ENCODE peak calls at places on chromosomes 1 and 21, in nine cellular contexts. H, P, Y, O, X, R, G, W and T are unnamed samples.

GRCh38 chr1:71638081-71638766 is 557.4 kb upstream of the ZRANB2 start:
- DNase-seq in P (no peak), R (no peak), H (no peak), W (peak; percentile 15), Y (no peak), G (no peak), X (no peak), O (no peak), T (no peak)

GRCh38 chr1:168499094-168500049 is 44.4 kb downstream of the XCL2 start:
- DNase-seq in W (no peak), Y (no peak), P (no peak), X (no peak), O (no peak), G (no peak), R (no peak), H (no peak), T (no peak)

GRCh38 chr1:106755682-106756406 is 300.6 kb upstream of the PRMT6 start:
- DNase-seq in X (no peak), O (no peak), R (peak; percentile 7), W (no peak), G (no peak), P (no peak), H (no peak), Y (no peak), T (no peak)

GRCh38 chr1:221302357-221303147 is 423.3 kb downstream of the HLX start:
- DNase-seq in G (no peak), W (peak; percentile 22), O (no peak), P (no peak), H (no peak), X (no peak), Y (no peak), R (no peak), T (no peak)

GRCh38 chr1:9400425-9401079 is 107.9 kb downstream of the SPSB1 start:
- DNase-seq in G (no peak), W (peak; percentile 34), O (no peak), P (no peak), Y (no peak), H (no peak), R (no peak), X (no peak), T (no peak)

GRCh38 chr21:45536301-45537081 is 5.7 kb downstream of the SLC19A1 start:
- DNase-seq in R (no peak), W (no peak), G (peak; percentile 6), X (no peak), Y (peak; percentile 73), H (no peak), P (peak; percentile 60), O (no peak), T (peak; percentile 7)

GRCh38 chr1:12480748-12481362 is 137.2 kb downstream of the DHRS3 start:
- DNase-seq in X (no peak), W (peak; percentile 84), P (no peak), O (no peak), G (peak; percentile 69), H (no peak), Y (no peak), R (peak; percentile 73), T (no peak)

GRCh38 chr1:222081859-222082258 is 340.0 kb upstream of the DUSP10 start:
- DNase-seq in W (no peak), G (no peak), P (no peak), R (no peak), Y (no peak), X (no peak), O (no peak), H (no peak), T (no peak)

GRCh38 chr1:28173980-28174297 is 2.6 kb downstream of the PTAFR start:
- DNase-seq in W (no peak), H (no peak), Y (no peak), G (no peak), O (no peak), X (no peak), P (no peak), R (no peak), T (no peak)

GRCh38 chr1:184775329-184775728 is 20.7 kb upstream of the EDEM3 start:
- DNase-seq in O (no peak), G (no peak), P (no peak), X (no peak), Y (no peak), R (no peak), W (no peak), H (no peak), T (no peak)

GRCh38 chr1:33387512-33388079 is 43.3 kb downstream of the PHC2 start:
- DNase-seq in G (no peak), H (no peak), R (no peak), W (peak; percentile 95), X (no peak), Y (no peak), O (no peak), P (no peak), T (no peak)

GRCh38 chr21:34883501-34884271 is 165.4 kb downstream of the RUNX1 start:
- DNase-seq in W (no peak), X (no peak), Y (no peak), G (no peak), O (no peak), R (no peak), H (no peak), P (no peak), T (no peak)

GRCh38 chr21:42799948-42800347 is 79.4 kb downstream of the WDR4 start:
- DNase-seq in Y (no peak), O (no peak), R (no peak), P (no peak), X (no peak), H (no peak), G (no peak), W (no peak), T (no peak)
- H3K27me3 ChIP-seq in Y (no peaks in the 10 kb centered on the region), O (no peaks in the 10 kb centered on the region), R (no peaks in the 10 kb centered on the region), P (no peaks in the 10 kb centered on the region), X (no peaks in the 10 kb centered on the region), H (peaks cover 38% of the 10 kb centered on the region), G (no peaks in the 10 kb centered on the region), W (peaks cover 30% of the 10 kb centered on the region), T (no peaks in the 10 kb centered on the region)

GRCh38 chr1:225762444-225762843 is 15.2 kb upstream of the SRP9 start:
- DNase-seq in H (no peak), W (peak; percentile 76), G (no peak), X (no peak), O (no peak), R (no peak), P (no peak), Y (no peak), T (peak; percentile 63)

GRCh38 chr1:225757927-225758460 is 19.6 kb upstream of the SRP9 start:
- DNase-seq in G (no peak), Y (no peak), P (no peak), W (no peak), X (no peak), R (no peak), H (no peak), O (no peak), T (no peak)

GRCh38 chr1:225763815-225764548 is 13.6 kb upstream of the SRP9 start:
- DNase-seq in O (no peak), W (no peak), Y (peak; percentile 54), X (no peak), G (no peak), R (no peak), P (no peak), H (no peak), T (peak; percentile 53)

GRCh38 chr1:225760531-225760930 is 17.1 kb upstream of the SRP9 start:
- DNase-seq in G (no peak), Y (peak; percentile 37), X (no peak), R (no peak), H (no peak), O (no peak), W (no peak), P (no peak), T (no peak)

GRCh38 chr1:225762002-225762441 is 15.6 kb upstream of the SRP9 start:
- DNase-seq in X (no peak), G (no peak), R (no peak), Y (peak; percentile 32), H (no peak), W (peak; percentile 48), O (no peak), P (no peak), T (peak; percentile 26)
- H3K4me1 ChIP-seq in X (peaks cover 10% of the 10 kb centered on the region), G (peaks cover 15% of the 10 kb centered on the region), R (peaks cover 21% of the 10 kb centered on the region), Y (peaks cover 47% of the 10 kb centered on the region), H (peaks cover 5% of the 10 kb centered on the region), W (peaks cover 21% of the 10 kb centered on the region), O (no peaks in the 10 kb centered on the region), P (peaks cover 41% of the 10 kb centered on the region), T (peaks cover 28% of the 10 kb centered on the region)

GRCh38 chr1:58786927-58787245 is 3.0 kb upstream of the JUN start:
- DNase-seq in X (no peak), W (no peak), P (no peak), G (no peak), R (no peak), O (no peak), H (no peak), Y (no peak), T (no peak)

GRCh38 chr1:58785424-58786058 is 1.7 kb upstream of the JUN start:
- DNase-seq in W (no peak), R (peak; percentile 81), P (peak; percentile 87), G (peak; percentile 68), O (no peak), H (no peak), X (no peak), Y (no peak), T (peak; percentile 6)

GRCh38 chr1:58784758-58785423 is 1.0 kb upstream of the JUN start:
- DNase-seq in H (peak; percentile 55), R (peak; percentile 83), Y (peak; percentile 97), O (no peak), X (no peak), W (peak; percentile 97), G (peak; percentile 89), P (peak; percentile 96), T (peak; percentile 77)

GRCh38 chr1:58788259-58788658 is 4.4 kb upstream of the JUN start:
- DNase-seq in H (no peak), R (no peak), G (no peak), X (no peak), Y (no peak), P (no peak), W (no peak), O (no peak), T (no peak)

GRCh38 chr1:58786184-58786926 is 2.5 kb upstream of the JUN start:
- DNase-seq in G (no peak), W (peak; percentile 43), X (no peak), P (no peak), O (no peak), H (no peak), Y (no peak), R (no peak), T (no peak)
- H3K4me3 ChIP-seq in G (no peak overlapping the region), W (peak overlapping the region; percentile 83), X (no peak overlapping the region), P (peak overlapping the region; percentile 79), O (no peak overlapping the region), H (no peak overlapping the region), Y (peak overlapping the region; percentile 88), R (peak overlapping the region; percentile 84), T (no peak overlapping the region)

DNA sequence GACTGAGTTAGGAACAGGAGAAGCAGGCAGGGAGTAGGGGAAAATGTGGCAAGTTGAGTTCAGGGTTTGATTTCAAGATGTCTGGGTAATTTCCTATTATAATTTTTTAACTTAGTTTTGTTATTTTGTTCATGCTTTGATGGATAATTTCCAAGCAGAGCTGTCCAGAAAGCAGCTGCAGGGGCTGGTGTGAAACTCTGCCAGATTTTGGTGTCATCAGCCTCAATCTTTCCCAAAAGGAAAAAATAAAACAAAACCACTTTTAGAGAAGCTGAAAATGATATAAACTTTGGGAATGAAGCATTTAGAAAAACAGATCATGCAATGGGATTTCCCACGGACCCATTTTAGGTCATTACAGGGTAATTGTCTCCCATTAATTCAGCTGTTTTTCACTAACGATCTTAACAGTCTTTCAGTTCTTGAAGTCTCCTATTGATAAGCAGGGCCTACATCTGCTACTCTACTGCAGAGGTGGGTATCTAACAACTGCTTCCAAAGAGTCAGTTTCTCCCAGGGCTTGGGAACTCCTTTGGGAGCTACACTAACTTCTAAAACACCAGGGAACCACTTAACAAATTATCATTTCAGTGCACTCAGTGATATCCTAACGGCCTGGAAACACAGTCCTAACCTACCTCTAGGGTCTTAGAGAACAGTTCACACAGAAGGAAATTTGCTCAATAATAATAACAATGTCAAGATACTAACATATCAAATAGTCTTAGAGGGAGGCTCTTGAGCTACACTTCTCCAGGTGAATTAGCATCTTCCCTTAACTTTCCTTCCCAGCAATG is 12.3 kb downstream of the ZNF436 start:
- DNase-seq in G (no peak), Y (no peak), W (no peak), O (peak; percentile 54), R (no peak), P (no peak), H (no peak), X (no peak), T (no peak)
- H3K27me3 ChIP-seq in G (no peaks in the 10 kb centered on the region), Y (no peaks in the 10 kb centered on the region), W (no peaks in the 10 kb centered on the region), O (peaks cover 93% of the 10 kb centered on the region), R (no peaks in the 10 kb centered on the region), P (no peaks in the 10 kb centered on the region), H (no peaks in the 10 kb centered on the region), X (no peaks in the 10 kb centered on the region), T (no peaks in the 10 kb centered on the region)